ENCODE peak calls at places on chromosomes 6 and 20, in ten cellular contexts. S is activated CD4-positive, CD25-positive, alpha-beta regulatory T cell; T is H1; P is CD8-positive, alpha-beta memory T cell; M is C1 segment of cervical spinal cord; Q is cardiac muscle cell; K is dermis microvascular lymphatic vessel endothelial cell; C is amniotic stem cell; G is IMR-90; R is naive B cell. X is an unnamed sample.

GRCh38 chr6:158799051-158799792 is 19.9 kb downstream of the EZR start:
- DNase-seq in S (no peak), T (no peak), P (no peak), M (no peak), Q (no peak), K (peak), C (no peak), G (peak), R (no peak), X (peak)

GRCh38 chr6:107383705-107384104 is 75.7 kb downstream of the PDSS2 start:
- DNase-seq in S (no peak), T (no peak), P (no peak), M (no peak), Q (no peak), K (no peak), C (no peak), G (no peak), R (no peak), X (no peak)

GRCh38 chr20:35207950-35208611 is 18.4 kb upstream of the MMP24 start:
- DNase-seq in S (peak), T (no peak), P (peak), M (peak), Q (peak), K (peak), C (peak), G (peak), R (peak), X (peak)

GRCh38 chr6:3455490-3456394 is 1.1 kb downstream of the SLC22A23 start:
- DNase-seq in S (no peak), T (no peak), P (no peak), M (peak), Q (peak), K (peak), C (no peak), G (no peak), R (peak), X (peak)

GRCh38 chr20:5056801-5057599 is 55.7 kb upstream of the SLC23A2 start:
- DNase-seq in S (peak), T (no peak), P (peak), M (peak), Q (no peak), K (peak), C (no peak), G (peak), R (peak), X (peak)

GRCh38 chr6:158863646-158864045 is 44.5 kb upstream of the EZR start:
- DNase-seq in S (no peak), T (no peak), P (no peak), M (no peak), Q (no peak), K (no peak), C (no peak), G (peak), R (no peak), X (peak)

GRCh38 chr20:48630342-48631075 is 197.3 kb downstream of the PREX1 start:
- DNase-seq in S (no peak), T (no peak), P (no peak), M (no peak), Q (no peak), K (no peak), C (no peak), G (no peak), R (no peak), X (no peak)

GRCh38 chr20:36468149-36469000 is 72.9 kb upstream of the MYL9 start:
- DNase-seq in S (no peak), T (no peak), P (no peak), M (no peak), Q (no peak), K (no peak), C (no peak), G (no peak), R (no peak), X (no peak)

GRCh38 chr6:143755301-143755744 is 77.6 kb downstream of the PHACTR2 start:
- DNase-seq in S (no peak), T (no peak), P (no peak), M (no peak), Q (no peak), K (peak), C (no peak), G (peak), R (no peak), X (no peak)

GRCh38 chr6:149896491-149896890 is 1.4 kb downstream of the RAET1E start:
- DNase-seq in S (no peak), T (no peak), P (no peak), M (no peak), Q (no peak), K (peak), C (no peak), G (peak), R (no peak), X (peak)

GRCh38 chr6:31736026-31736767 is at the start of gene CLIC1:
- DNase-seq in S (peak), T (peak), P (peak), M (no peak), Q (peak), K (peak), C (peak), G (peak), R (peak), X (peak)

GRCh38 chr6:95917034-95917433 is 98.7 kb upstream of the FUT9 start:
- DNase-seq in S (no peak), T (no peak), P (no peak), M (no peak), Q (no peak), K (no peak), C (no peak), G (no peak), R (no peak), X (no peak)

GRCh38 chr6:141107562-141108160 is 1025.1 kb upstream of the GJE1 start:
- DNase-seq in S (no peak), T (no peak), P (no peak), M (no peak), Q (no peak), K (peak), C (no peak), G (peak), R (no peak), X (peak)

GRCh38 chr6:43695078-43695966 is 7.7 kb upstream of the MRPS18A start:
- DNase-seq in S (no peak), T (no peak), P (no peak), M (no peak), Q (no peak), K (no peak), C (no peak), G (no peak), R (no peak), X (no peak)

GRCh38 chr6:168134399-168135201 is 55.6 kb upstream of the FRMD1 start:
- DNase-seq in S (no peak), T (no peak), P (no peak), M (no peak), Q (no peak), K (no peak), C (no peak), G (no peak), R (no peak), X (no peak)

GRCh38 chr6:89148016-89148750 is 2.3 kb downstream of the PM20D2 start:
- DNase-seq in S (no peak), T (no peak), P (no peak), M (no peak), Q (no peak), K (no peak), C (no peak), G (peak), R (no peak), X (peak)

GRCh38 chr6:82690283-82690682 is 326.7 kb downstream of the TPBG start:
- DNase-seq in S (no peak), T (no peak), P (no peak), M (no peak), Q (no peak), K (no peak), C (no peak), G (no peak), R (no peak), X (no peak)

GRCh38 chr20:53655909-53656652 is 62.4 kb upstream of the ZNF217 start:
- DNase-seq in S (no peak), T (no peak), P (no peak), M (no peak), Q (no peak), K (no peak), C (no peak), G (peak), R (no peak), X (peak)

GRCh38 chr20:8215516-8215915 is 83.5 kb downstream of the PLCB1 start:
- DNase-seq in S (no peak), T (no peak), P (no peak), M (no peak), Q (no peak), K (peak), C (no peak), G (peak), R (no peak), X (no peak)

GRCh38 chr6:53359843-53360834 is 11.4 kb upstream of the ELOVL5 start:
- DNase-seq in S (no peak), T (no peak), P (no peak), M (no peak), Q (no peak), K (no peak), C (no peak), G (peak), R (no peak), X (peak)

GRCh38 chr6:113120577-113121285 is 736.4 kb upstream of the MARCKS start:
- DNase-seq in S (no peak), T (no peak), P (no peak), M (no peak), Q (no peak), K (peak), C (peak), G (peak), R (no peak), X (peak)

GRCh38 chr6:32178547-32179440 is 589 bp downstream of the RNF5 start:
- DNase-seq in S (no peak), T (no peak), P (no peak), M (no peak), Q (no peak), K (peak), C (no peak), G (no peak), R (no peak), X (peak)

GRCh38 chr20:14401479-14402138 is 64.2 kb upstream of the FLRT3 start:
- DNase-seq in S (no peak), T (no peak), P (no peak), M (no peak), Q (no peak), K (no peak), C (no peak), G (no peak), R (no peak), X (no peak)

GRCh38 chr6:41781302-41781711 is 725 bp downstream of the PRICKLE4 start:
- DNase-seq in S (no peak), T (no peak), P (no peak), M (no peak), Q (no peak), K (peak), C (no peak), G (no peak), R (no peak), X (no peak)

GRCh38 chr20:45300961-45301360 is 5.7 kb upstream of the RBPJL start:
- DNase-seq in S (no peak), T (no peak), P (no peak), M (no peak), Q (peak), K (peak), C (no peak), G (peak), R (no peak), X (peak)

GRCh38 chr6:113486172-113486571 is 371.0 kb upstream of the MARCKS start:
- DNase-seq in S (no peak), T (no peak), P (no peak), M (no peak), Q (no peak), K (no peak), C (no peak), G (no peak), R (no peak), X (no peak)

GRCh38 chr6:84766796-84767590 is 2.6 kb upstream of the TBX18 start:
- DNase-seq in S (no peak), T (no peak), P (no peak), M (no peak), Q (peak), K (no peak), C (no peak), G (no peak), R (no peak), X (no peak)

GRCh38 chr20:21901470-21902275 is 196.2 kb downstream of the PAX1 start:
- DNase-seq in S (no peak), T (no peak), P (no peak), M (peak), Q (peak), K (no peak), C (no peak), G (no peak), R (no peak), X (no peak)

GRCh38 chr20:56299362-56299761 is 50.8 kb downstream of the MC3R start:
- DNase-seq in S (no peak), T (no peak), P (no peak), M (no peak), Q (no peak), K (no peak), C (no peak), G (no peak), R (no peak), X (peak)

GRCh38 chr6:130946076-130946475 is 117.0 kb downstream of the EPB41L2 start:
- DNase-seq in S (no peak), T (no peak), P (no peak), M (no peak), Q (no peak), K (peak), C (no peak), G (peak), R (no peak), X (no peak)

GRCh38 chr6:118283759-118284158 is 264.3 kb upstream of the PLN start:
- DNase-seq in S (peak), T (no peak), P (peak), M (peak), Q (peak), K (peak), C (peak), G (peak), R (peak), X (peak)

GRCh38 chr6:111646034-111646433 is 40.4 kb upstream of the TRAF3IP2 start:
- DNase-seq in S (no peak), T (no peak), P (no peak), M (no peak), Q (no peak), K (no peak), C (no peak), G (no peak), R (no peak), X (no peak)

GRCh38 chr20:51196991-51197651 is 174.2 kb upstream of the KCNG1 start:
- DNase-seq in S (no peak), T (no peak), P (no peak), M (no peak), Q (no peak), K (no peak), C (no peak), G (peak), R (no peak), X (no peak)

GRCh38 chr6:28809947-28810654 is 113.7 kb downstream of the TRIM27 start:
- DNase-seq in S (no peak), T (no peak), P (no peak), M (no peak), Q (peak), K (no peak), C (no peak), G (no peak), R (no peak), X (peak)

GRCh38 chr20:38997622-38998021 is 35.5 kb downstream of the DHX35 start:
- DNase-seq in S (no peak), T (no peak), P (peak), M (no peak), Q (no peak), K (no peak), C (no peak), G (no peak), R (no peak), X (no peak)

GRCh38 chr20:45059022-45059728 is 41.8 kb downstream of the KCNS1 start:
- DNase-seq in S (no peak), T (no peak), P (no peak), M (peak), Q (no peak), K (peak), C (no peak), G (peak), R (no peak), X (peak)

X was measured in ELR.